ENCODE peak calls at places on chromosomes 5 and 9, in nine cellular contexts. One of them, this sample, is unnamed.
A peak's percentile ranks its signal among the peaks of the same experiment; 100 is the strongest.

GRCh38 chr5:161009194-161009593 is 157.2 kb upstream of the ATP10B start:
- DNase-seq in stimulated activated CD4-positive, alpha-beta T cell treated with anti-CD3 and anti-CD28 coated beads, Interleukin-12 subunit alpha, Interleukin-12 subunit beta, amount 100 ng/mL, for 4 hours: no peak
- DNase-seq in erythroblast: no peak
- DNase-seq in GM04504: no peak
- DNase-seq in H1: no peak
- DNase-seq in activated effector memory CD4-positive, alpha-beta T cell treated with Interleukin-2 at 50 U/mL for 16 hours: no peak
- DNase-seq in activated CD8-positive, alpha-beta memory T cell treated with anti-CD3 and anti-CD28 coated beads for 4 hours: no peak
- DNase-seq in fibroblast of pulmonary artery: no peak
- DNase-seq in activated gamma-delta T cell treated with Interleukin-2 at 50 U/mL for 16 hours: no peak
- DNase-seq in this sample: no peak

GRCh38 chr9:70073193-70073592 is 29.5 kb downstream of the MAMDC2 start:
- DNase-seq in stimulated activated CD4-positive, alpha-beta T cell treated with anti-CD3 and anti-CD28 coated beads, Interleukin-12 subunit alpha, Interleukin-12 subunit beta, amount 100 ng/mL, for 4 hours: no peak
- DNase-seq in H1: no peak
- DNase-seq in erythroblast: no peak
- DNase-seq in GM04504: no peak
- DNase-seq in fibroblast of pulmonary artery: peak; percentile 38
- DNase-seq in activated gamma-delta T cell treated with Interleukin-2 at 50 U/mL for 16 hours: no peak
- DNase-seq in activated CD8-positive, alpha-beta memory T cell treated with anti-CD3 and anti-CD28 coated beads for 4 hours: no peak
- DNase-seq in activated effector memory CD4-positive, alpha-beta T cell treated with Interleukin-2 at 50 U/mL for 16 hours: no peak
- DNase-seq in this sample: no peak

GRCh38 chr5:32810812-32811211 is 99.7 kb downstream of the NPR3 start:
- DNase-seq in GM04504: peak; percentile 77
- DNase-seq in activated gamma-delta T cell treated with Interleukin-2 at 50 U/mL for 16 hours: no peak
- DNase-seq in fibroblast of pulmonary artery: peak; percentile 58
- DNase-seq in H1: no peak
- DNase-seq in activated effector memory CD4-positive, alpha-beta T cell treated with Interleukin-2 at 50 U/mL for 16 hours: no peak
- DNase-seq in stimulated activated CD4-positive, alpha-beta T cell treated with anti-CD3 and anti-CD28 coated beads, Interleukin-12 subunit alpha, Interleukin-12 subunit beta, amount 100 ng/mL, for 4 hours: no peak
- DNase-seq in erythroblast: no peak
- DNase-seq in activated CD8-positive, alpha-beta memory T cell treated with anti-CD3 and anti-CD28 coated beads for 4 hours: no peak
- DNase-seq in this sample: no peak

GRCh38 chr5:181052526-181052927 is 12.5 kb downstream of the BTNL9 start:
- DNase-seq in fibroblast of pulmonary artery: peak; percentile 8
- DNase-seq in activated effector memory CD4-positive, alpha-beta T cell treated with Interleukin-2 at 50 U/mL for 16 hours: no peak
- DNase-seq in erythroblast: no peak
- DNase-seq in H1: peak; percentile 66
- DNase-seq in activated CD8-positive, alpha-beta memory T cell treated with anti-CD3 and anti-CD28 coated beads for 4 hours: no peak
- DNase-seq in stimulated activated CD4-positive, alpha-beta T cell treated with anti-CD3 and anti-CD28 coated beads, Interleukin-12 subunit alpha, Interleukin-12 subunit beta, amount 100 ng/mL, for 4 hours: peak; percentile 5
- DNase-seq in GM04504: no peak
- DNase-seq in activated gamma-delta T cell treated with Interleukin-2 at 50 U/mL for 16 hours: no peak
- DNase-seq in this sample: no peak

GRCh38 chr5:137730331-137730730 is 5.6 kb downstream of the KLHL3 start:
- DNase-seq in activated effector memory CD4-positive, alpha-beta T cell treated with Interleukin-2 at 50 U/mL for 16 hours: no peak
- DNase-seq in H1: no peak
- DNase-seq in activated CD8-positive, alpha-beta memory T cell treated with anti-CD3 and anti-CD28 coated beads for 4 hours: no peak
- DNase-seq in GM04504: no peak
- DNase-seq in activated gamma-delta T cell treated with Interleukin-2 at 50 U/mL for 16 hours: no peak
- DNase-seq in fibroblast of pulmonary artery: no peak
- DNase-seq in stimulated activated CD4-positive, alpha-beta T cell treated with anti-CD3 and anti-CD28 coated beads, Interleukin-12 subunit alpha, Interleukin-12 subunit beta, amount 100 ng/mL, for 4 hours: no peak
- DNase-seq in erythroblast: no peak
- DNase-seq in this sample: no peak

GRCh38 chr9:75001719-75002421 is 26.2 kb downstream of the CARNMT1 start:
- DNase-seq in activated CD8-positive, alpha-beta memory T cell treated with anti-CD3 and anti-CD28 coated beads for 4 hours: no peak
- DNase-seq in erythroblast: peak; percentile 92
- DNase-seq in H1: no peak
- DNase-seq in stimulated activated CD4-positive, alpha-beta T cell treated with anti-CD3 and anti-CD28 coated beads, Interleukin-12 subunit alpha, Interleukin-12 subunit beta, amount 100 ng/mL, for 4 hours: no peak
- DNase-seq in activated effector memory CD4-positive, alpha-beta T cell treated with Interleukin-2 at 50 U/mL for 16 hours: no peak
- DNase-seq in fibroblast of pulmonary artery: peak; percentile 95
- DNase-seq in activated gamma-delta T cell treated with Interleukin-2 at 50 U/mL for 16 hours: no peak
- DNase-seq in GM04504: peak; percentile 63
- DNase-seq in this sample: no peak

GRCh38 chr9:88258012-88258411 is 119.7 kb upstream of the SPATA31C2 start:
- DNase-seq in H1: no peak
- DNase-seq in stimulated activated CD4-positive, alpha-beta T cell treated with anti-CD3 and anti-CD28 coated beads, Interleukin-12 subunit alpha, Interleukin-12 subunit beta, amount 100 ng/mL, for 4 hours: no peak
- DNase-seq in fibroblast of pulmonary artery: peak; percentile 73
- DNase-seq in erythroblast: no peak
- DNase-seq in activated effector memory CD4-positive, alpha-beta T cell treated with Interleukin-2 at 50 U/mL for 16 hours: no peak
- DNase-seq in activated gamma-delta T cell treated with Interleukin-2 at 50 U/mL for 16 hours: no peak
- DNase-seq in GM04504: peak; percentile 53
- DNase-seq in activated CD8-positive, alpha-beta memory T cell treated with anti-CD3 and anti-CD28 coated beads for 4 hours: no peak
- DNase-seq in this sample: no peak

GRCh38 chr9:132671620-132672412 is 1.6 kb downstream of the GTF3C4 start:
- DNase-seq in activated CD8-positive, alpha-beta memory T cell treated with anti-CD3 and anti-CD28 coated beads for 4 hours: no peak
- DNase-seq in GM04504: no peak
- DNase-seq in fibroblast of pulmonary artery: no peak
- DNase-seq in H1: no peak
- DNase-seq in activated effector memory CD4-positive, alpha-beta T cell treated with Interleukin-2 at 50 U/mL for 16 hours: no peak
- DNase-seq in activated gamma-delta T cell treated with Interleukin-2 at 50 U/mL for 16 hours: no peak
- DNase-seq in erythroblast: peak; percentile 48
- DNase-seq in stimulated activated CD4-positive, alpha-beta T cell treated with anti-CD3 and anti-CD28 coated beads, Interleukin-12 subunit alpha, Interleukin-12 subunit beta, amount 100 ng/mL, for 4 hours: no peak
- DNase-seq in this sample: no peak

GRCh38 chr5:7348168-7348802 is 47.7 kb upstream of the ADCY2 start:
- DNase-seq in activated gamma-delta T cell treated with Interleukin-2 at 50 U/mL for 16 hours: no peak
- DNase-seq in erythroblast: no peak
- DNase-seq in activated effector memory CD4-positive, alpha-beta T cell treated with Interleukin-2 at 50 U/mL for 16 hours: no peak
- DNase-seq in GM04504: no peak
- DNase-seq in stimulated activated CD4-positive, alpha-beta T cell treated with anti-CD3 and anti-CD28 coated beads, Interleukin-12 subunit alpha, Interleukin-12 subunit beta, amount 100 ng/mL, for 4 hours: no peak
- DNase-seq in fibroblast of pulmonary artery: no peak
- DNase-seq in H1: no peak
- DNase-seq in activated CD8-positive, alpha-beta memory T cell treated with anti-CD3 and anti-CD28 coated beads for 4 hours: no peak
- DNase-seq in this sample: no peak

GRCh38 chr9:33143241-33143642 is 23.9 kb downstream of the B4GALT1 start:
- DNase-seq in activated gamma-delta T cell treated with Interleukin-2 at 50 U/mL for 16 hours: no peak
- DNase-seq in fibroblast of pulmonary artery: peak; percentile 57
- DNase-seq in stimulated activated CD4-positive, alpha-beta T cell treated with anti-CD3 and anti-CD28 coated beads, Interleukin-12 subunit alpha, Interleukin-12 subunit beta, amount 100 ng/mL, for 4 hours: no peak
- DNase-seq in activated CD8-positive, alpha-beta memory T cell treated with anti-CD3 and anti-CD28 coated beads for 4 hours: no peak
- DNase-seq in GM04504: peak; percentile 71
- DNase-seq in H1: no peak
- DNase-seq in activated effector memory CD4-positive, alpha-beta T cell treated with Interleukin-2 at 50 U/mL for 16 hours: no peak
- DNase-seq in erythroblast: peak; percentile 15
- DNase-seq in this sample: no peak

This sample was measured in activated CD4-positive, alpha-beta memory T cell treated with anti-CD3 and anti-CD28 coated beads, Interleukin-2, amount 10 ng/mL, durations not matched to agents 7 days and 5 days.